ENCODE peak calls at places on chromosomes 13 and 19, in eight cellular contexts. D is HCT116, S is A549, R is stomach, W is lower lobe of right lung, N is aorta, O is cardiac muscle cell, Z is SK-N-SH. B is an unnamed sample.

GRCh38 chr13:85528578-85529215 is 270.5 kb downstream of the SLITRK6 start:
- DNase-seq in Z (no peak), S (peak; percentile 59), W (no peak), O (no peak), N (no peak), D (no peak), R (no peak), B (no peak)

GRCh38 chr13:66349945-66350344 is 880.2 kb downstream of the PCDH9 start:
- DNase-seq in S (no peak), D (no peak), N (no peak), R (no peak), Z (no peak), W (no peak), O (no peak), B (no peak)

GRCh38 chr19:485583-486236 is 10.6 kb upstream of the MADCAM1 start:
- DNase-seq in R (no peak), O (peak; percentile 60), W (no peak), Z (peak; percentile 12), S (no peak), D (no peak), N (no peak), B (no peak)

GRCh38 chr19:29596080-29596479 is 10.0 kb upstream of the POP4 start:
- DNase-seq in D (no peak), Z (no peak), R (no peak), O (no peak), N (no peak), W (no peak), S (no peak), B (no peak)

GRCh38 chr19:42435316-42435715 is 7.4 kb downstream of the CXCL17 start:
- DNase-seq in W (no peak), O (no peak), N (no peak), S (no peak), Z (no peak), D (no peak), R (no peak), B (no peak)

GRCh38 chr13:76868451-76868850 is 17.8 kb downstream of the KCTD12 start:
- DNase-seq in Z (no peak), R (no peak), S (no peak), N (no peak), O (no peak), W (no peak), D (no peak), B (no peak)

GRCh38 chr13:85653681-85654080 is 145.5 kb downstream of the SLITRK6 start:
- DNase-seq in N (no peak), O (no peak), W (no peak), Z (peak; percentile 8), R (no peak), S (no peak), D (no peak), B (no peak)

GRCh38 chr13:50543767-50544166 is 299.7 kb downstream of the DLEU7 start:
- DNase-seq in R (no peak), O (peak; percentile 80), S (no peak), Z (no peak), D (no peak), N (peak; percentile 77), W (no peak), B (no peak)

GRCh38 chr19:55643733-55644116 is 276 bp downstream of the ZNF581 start:
- DNase-seq in W (peak; percentile 52), Z (no peak), N (no peak), O (no peak), R (no peak), D (no peak), S (no peak), B (peak; percentile 61)

GRCh38 chr19:18068395-18068794 is 18.3 kb downstream of the IL12RB1 start:
- DNase-seq in N (no peak), R (no peak), W (no peak), O (no peak), S (no peak), D (no peak), Z (no peak), B (no peak)

GRCh38 chr13:42992585-42993122 is 613 bp upstream of the EPSTI1 start:
- DNase-seq in R (no peak), N (no peak), D (no peak), W (no peak), Z (no peak), S (no peak), O (no peak), B (no peak)

GRCh38 chr13:37382156-37382555 is 216.4 kb downstream of the POSTN start:
- DNase-seq in O (no peak), D (no peak), S (no peak), N (no peak), Z (no peak), W (no peak), R (no peak), B (no peak)

GRCh38 chr13:89832827-89833226 is 1514.7 kb upstream of the MIR17HG start:
- DNase-seq in Z (no peak), S (peak; percentile 48), N (no peak), W (no peak), D (no peak), O (no peak), R (no peak), B (no peak)

GRCh38 chr13:48636550-48636949 is 17.2 kb upstream of the CYSLTR2 start:
- DNase-seq in R (no peak), Z (no peak), W (no peak), D (no peak), N (no peak), O (peak; percentile 96), S (no peak), B (no peak)

GRCh38 chr13:33032037-33032625 is 15.9 kb downstream of the KL start:
- DNase-seq in R (no peak), D (no peak), O (peak; percentile 42), N (no peak), Z (no peak), W (peak; percentile 68), S (no peak), B (no peak)

GRCh38 chr13:104586010-104586746 is 1520.0 kb upstream of the SLC10A2 start:
- DNase-seq in D (peak; percentile 18), S (no peak), Z (no peak), O (peak; percentile 93), W (no peak), R (no peak), N (no peak), B (no peak)

GRCh38 chr13:110250258-110250891 is 56.6 kb downstream of the COL4A1 start:
- DNase-seq in O (peak; percentile 82), Z (no peak), D (no peak), N (peak; percentile 84), R (no peak), W (no peak), S (no peak), B (peak; percentile 54)

GRCh38 chr13:42867232-42867631 is 85.8 kb downstream of the FAM216B start:
- DNase-seq in Z (no peak), D (no peak), N (no peak), W (no peak), S (no peak), R (no peak), O (no peak), B (no peak)

GRCh38 chr19:10339380-10339960 is at the start of gene ICAM3:
- DNase-seq in D (no peak), S (no peak), Z (no peak), N (peak; percentile 73), R (peak; percentile 36), W (peak; percentile 77), O (no peak), B (peak; percentile 83)

GRCh38 chr19:16168465-16169081 is 4.8 kb downstream of the CIB3 start:
- DNase-seq in W (no peak), O (peak; percentile 53), S (no peak), D (no peak), R (no peak), N (no peak), Z (no peak), B (no peak)

GRCh38 chr19:18317998-18318800 is 4.7 kb downstream of the LSM4 start:
- DNase-seq in W (peak; percentile 65), O (no peak), S (no peak), R (peak; percentile 60), D (no peak), Z (peak; percentile 85), N (no peak), B (peak; percentile 79)

GRCh38 chr19:18860725-18861124 is 29.0 kb downstream of the UPF1 start:
- DNase-seq in N (no peak), Z (no peak), R (no peak), O (no peak), S (no peak), W (peak; percentile 38), D (no peak), B (no peak)

GRCh38 chr19:6802336-6803035 is 30.0 kb downstream of the VAV1 start:
- DNase-seq in W (peak; percentile 76), N (peak; percentile 74), Z (no peak), R (peak; percentile 39), O (peak; percentile 23), S (peak; percentile 79), D (peak; percentile 19), B (peak; percentile 44)

GRCh38 chr19:46488551-46488950 is 7.1 kb downstream of the PNMA8B start:
- DNase-seq in Z (no peak), N (no peak), O (no peak), R (no peak), D (no peak), W (no peak), S (no peak), B (no peak)
- H3K4me1 ChIP-seq in Z (no peaks in the 10 kb centered on the region), N (no peaks in the 10 kb centered on the region), O (peaks cover 6% of the 10 kb centered on the region), R (peaks cover 36% of the 10 kb centered on the region), D (no peaks in the 10 kb centered on the region), W (peaks cover 23% of the 10 kb centered on the region), S (peaks cover 10% of the 10 kb centered on the region), B (peaks cover 3% of the 10 kb centered on the region)

GRCh38 chr13:46664195-46664594 is 111.2 kb downstream of the LRCH1 start:
- DNase-seq in S (no peak), D (no peak), R (no peak), N (no peak), Z (no peak), W (no peak), O (no peak), B (no peak)
- H3K4me1 ChIP-seq in S (peaks cover 96% of the 10 kb centered on the region), D (no peaks in the 10 kb centered on the region), R (peaks cover 83% of the 10 kb centered on the region), N (peaks cover 4% of the 10 kb centered on the region), Z (peaks cover 48% of the 10 kb centered on the region), W (peaks cover 75% of the 10 kb centered on the region), O (peaks cover 55% of the 10 kb centered on the region), B (peaks cover 61% of the 10 kb centered on the region)

GRCh38 chr19:13210941-13211340 is 60.7 kb downstream of the IER2 start:
- DNase-seq in W (no peak), N (no peak), S (no peak), Z (no peak), O (no peak), R (no peak), D (no peak), B (no peak)
- H3K4me1 ChIP-seq in W (peaks cover 4% of the 10 kb centered on the region), N (no peaks in the 10 kb centered on the region), S (peaks cover 3% of the 10 kb centered on the region), Z (no peaks in the 10 kb centered on the region), O (no peaks in the 10 kb centered on the region), R (peaks cover 4% of the 10 kb centered on the region), D (peaks cover 2% of the 10 kb centered on the region), B (no peaks in the 10 kb centered on the region)

GRCh38 chr13:99374169-99374991 is 67.2 kb upstream of the GPR183 start:
- DNase-seq in W (no peak), N (no peak), Z (no peak), R (no peak), S (no peak), O (no peak), D (no peak), B (no peak)
- H3K4me1 ChIP-seq in W (peaks cover 5% of the 10 kb centered on the region), N (no peaks in the 10 kb centered on the region), Z (no peaks in the 10 kb centered on the region), R (no peaks in the 10 kb centered on the region), S (no peaks in the 10 kb centered on the region), O (peaks cover 4% of the 10 kb centered on the region), D (no peaks in the 10 kb centered on the region), B (no peaks in the 10 kb centered on the region)

GRCh38 chr19:44756089-44756562 is 7.6 kb downstream of the BCL3 start:
- DNase-seq in D (no peak), W (no peak), S (no peak), Z (no peak), N (no peak), R (no peak), O (no peak), B (no peak)
- H3K4me1 ChIP-seq in D (peaks cover 25% of the 10 kb centered on the region), W (peaks cover 67% of the 10 kb centered on the region), S (peaks cover 80% of the 10 kb centered on the region), Z (peaks cover 24% of the 10 kb centered on the region), N (no peaks in the 10 kb centered on the region), R (peaks cover 71% of the 10 kb centered on the region), O (peaks cover 15% of the 10 kb centered on the region), B (peaks cover 36% of the 10 kb centered on the region)

GRCh38 chr19:2048104-2048958 is 2.7 kb downstream of the MKNK2 start:
- DNase-seq in R (no peak), N (no peak), S (no peak), Z (no peak), D (no peak), O (no peak), W (no peak), B (no peak)
- H3K4me1 ChIP-seq in R (peaks cover 77% of the 10 kb centered on the region), N (no peaks in the 10 kb centered on the region), S (peaks cover 71% of the 10 kb centered on the region), Z (peaks cover 20% of the 10 kb centered on the region), D (peaks cover 49% of the 10 kb centered on the region), O (peaks cover 11% of the 10 kb centered on the region), W (peaks cover 78% of the 10 kb centered on the region), B (peaks cover 66% of the 10 kb centered on the region)

B was measured in mucosa of descending colon.